ENCODE peak calls at places on chromosomes 11 and 22, in six cellular contexts. O, I, Y, R, A and T are unnamed samples.

GRCh38 chr22:23803001-23803819 is 16.4 kb downstream of the SMARCB1 start:
- DNase-seq in Y (no peak), R (no peak), O (peak), I (no peak), A (no peak), T (no peak)

GRCh38 chr11:2792376-2793250 is 92.8 kb upstream of the KCNQ1OT1 start:
- DNase-seq in I (no peak), R (no peak), O (peak), Y (no peak), A (peak), T (peak)

GRCh38 chr11:3913921-3914320 is 58.5 kb downstream of the STIM1 start:
- DNase-seq in Y (no peak), O (no peak), I (no peak), A (no peak), R (no peak), T (no peak)

GRCh38 chr11:114366331-114367243 is 33.7 kb downstream of the C11orf71 start:
- DNase-seq in Y (peak), R (no peak), A (no peak), O (no peak), I (no peak), T (no peak)

GRCh38 chr11:122102426-122102825 is 13.6 kb downstream of the BLID start:
- DNase-seq in R (no peak), I (no peak), Y (no peak), O (no peak), A (no peak), T (no peak)

GRCh38 chr22:46226577-46226976 is 23.5 kb downstream of the CDPF1 start:
- DNase-seq in R (no peak), O (no peak), Y (no peak), I (no peak), A (no peak), T (no peak)

GRCh38 chr22:47837703-47838102 is 1075.3 kb downstream of the TBC1D22A start:
- DNase-seq in Y (peak), I (no peak), R (no peak), A (peak), O (peak), T (no peak)

GRCh38 chr22:41574847-41575381 is 14.1 kb downstream of the CSDC2 start:
- DNase-seq in R (no peak), O (no peak), I (no peak), Y (no peak), A (no peak), T (no peak)

GRCh38 chr11:44379141-44380008 is 69.4 kb upstream of the ALX4 start:
- DNase-seq in Y (no peak), O (no peak), R (no peak), A (no peak), I (no peak), T (no peak)

GRCh38 chr11:72426758-72427157 is 7.6 kb downstream of the CLPB start:
- DNase-seq in R (no peak), O (no peak), Y (no peak), I (no peak), A (no peak), T (no peak)

GRCh38 chr22:30795118-30795517 is 100.4 kb downstream of the OSBP2 start:
- DNase-seq in O (no peak), I (no peak), A (no peak), R (no peak), Y (no peak), T (no peak)

GRCh38 chr11:43789700-43790443 is 90.8 kb upstream of the ALKBH3 start:
- DNase-seq in I (no peak), A (no peak), R (no peak), Y (peak), O (no peak), T (no peak)

GRCh38 chr22:39574779-39575551 is 4.4 kb downstream of the CACNA1I start:
- DNase-seq in R (no peak), O (no peak), A (peak), Y (peak), I (no peak), T (no peak)

GRCh38 chr11:92136792-92137191 is 87.8 kb upstream of the FAT3 start:
- DNase-seq in Y (no peak), R (no peak), A (no peak), O (peak), I (no peak), T (no peak)

GRCh38 chr11:121595717-121596156 is 143.0 kb upstream of the SORL1-AS1 start:
- DNase-seq in O (no peak), Y (peak), A (no peak), I (no peak), R (peak), T (no peak)

GRCh38 chr11:72739240-72740059 is 12.8 kb downstream of the ARAP1 start:
- DNase-seq in O (no peak), I (no peak), R (no peak), Y (no peak), A (no peak), T (no peak)

GRCh38 chr11:13012037-13012693 is 3.0 kb downstream of the RASSF10 start:
- DNase-seq in A (peak), I (no peak), Y (no peak), O (peak), R (no peak), T (no peak)

GRCh38 chr11:20221546-20221945 is 61.3 kb upstream of the DBX1 start:
- DNase-seq in O (no peak), A (no peak), R (no peak), I (no peak), Y (no peak), T (no peak)

GRCh38 chr11:16946477-16947282 is 67.5 kb downstream of the PLEKHA7 start:
- DNase-seq in Y (no peak), I (no peak), O (no peak), R (no peak), A (no peak), T (no peak)

GRCh38 chr11:11978792-11979486 is 29.5 kb downstream of the DKK3 start:
- DNase-seq in Y (peak), A (no peak), R (no peak), O (peak), I (peak), T (no peak)

GRCh38 chr22:47205562-47205961 is 443.1 kb downstream of the TBC1D22A start:
- DNase-seq in R (no peak), A (no peak), Y (no peak), I (no peak), O (peak), T (no peak)

GRCh38 chr11:102920118-102920684 is 35.3 kb downstream of the MMP13 start:
- DNase-seq in Y (no peak), A (no peak), I (no peak), O (no peak), R (no peak), T (no peak)

GRCh38 chr11:3217751-3218482 is 696 bp downstream of the MRGPRG start:
- DNase-seq in O (peak), A (no peak), I (no peak), Y (no peak), R (no peak), T (no peak)

GRCh38 chr11:26914968-26915367 is 78.9 kb upstream of the FIBIN start:
- DNase-seq in O (no peak), R (no peak), A (no peak), Y (no peak), I (no peak), T (no peak)

DNA sequence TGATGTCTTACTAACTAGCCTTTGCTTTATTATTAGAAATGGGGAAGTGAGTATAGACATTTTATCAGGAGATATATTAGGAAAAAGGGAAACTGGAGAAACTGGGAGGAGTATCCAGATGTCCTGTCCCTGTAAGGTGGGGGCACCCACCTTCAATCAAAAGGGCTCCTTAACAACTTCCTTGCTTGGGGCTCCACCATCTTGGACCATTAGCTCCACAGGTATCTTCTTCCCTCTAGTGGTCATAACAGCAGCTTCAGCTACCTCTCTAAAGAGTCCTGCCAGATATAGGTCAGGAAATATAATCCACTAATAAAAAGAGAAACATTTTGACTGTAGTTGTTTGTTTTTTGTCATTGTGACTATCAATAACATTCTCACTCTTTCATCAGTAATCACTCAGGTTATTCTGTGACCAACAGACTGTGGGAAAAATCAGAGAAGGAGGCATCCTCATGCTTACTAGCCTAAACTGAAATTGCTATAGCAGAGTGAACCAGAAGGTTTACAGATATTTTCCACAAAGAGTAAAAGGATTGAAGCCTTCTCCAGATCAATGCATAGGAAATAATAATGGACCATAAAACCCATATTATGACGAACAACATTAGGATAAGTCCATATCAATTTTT is 10.4 kb downstream of the OR51B4 start:
- DNase-seq in O (no peak), A (peak), R (no peak), I (no peak), Y (peak), T (no peak)
- TF ChIP-seq CTCF in O (peak), A (peak), R (no peak), I (no peak), Y (peak), T (no peak)

GRCh38 chr11:105456950-105457349 is 152.9 kb upstream of the GRIA4 start:
- DNase-seq in O (peak), R (no peak), Y (no peak), A (no peak), I (no peak), T (no peak)
- TF ChIP-seq CTCF in O (peak), R (no peak), Y (peak), A (no peak), I (no peak), T (no peak)

GRCh38 chr11:86669424-86669823 is 3.0 kb downstream of the ME3 start:
- DNase-seq in A (no peak), O (no peak), Y (no peak), R (no peak), I (no peak), T (no peak)

GRCh38 chr11:86673055-86673843 is 833 bp upstream of the ME3 start:
- DNase-seq in A (no peak), I (no peak), O (no peak), Y (no peak), R (no peak), T (no peak)

GRCh38 chr11:86670179-86670578 is 2.2 kb downstream of the ME3 start:
- DNase-seq in R (no peak), Y (no peak), I (no peak), A (no peak), O (no peak), T (no peak)

GRCh38 chr11:86672007-86672621 is at the start of gene ME3:
- DNase-seq in O (peak), A (peak), R (peak), I (peak), Y (peak), T (peak)

DNA sequence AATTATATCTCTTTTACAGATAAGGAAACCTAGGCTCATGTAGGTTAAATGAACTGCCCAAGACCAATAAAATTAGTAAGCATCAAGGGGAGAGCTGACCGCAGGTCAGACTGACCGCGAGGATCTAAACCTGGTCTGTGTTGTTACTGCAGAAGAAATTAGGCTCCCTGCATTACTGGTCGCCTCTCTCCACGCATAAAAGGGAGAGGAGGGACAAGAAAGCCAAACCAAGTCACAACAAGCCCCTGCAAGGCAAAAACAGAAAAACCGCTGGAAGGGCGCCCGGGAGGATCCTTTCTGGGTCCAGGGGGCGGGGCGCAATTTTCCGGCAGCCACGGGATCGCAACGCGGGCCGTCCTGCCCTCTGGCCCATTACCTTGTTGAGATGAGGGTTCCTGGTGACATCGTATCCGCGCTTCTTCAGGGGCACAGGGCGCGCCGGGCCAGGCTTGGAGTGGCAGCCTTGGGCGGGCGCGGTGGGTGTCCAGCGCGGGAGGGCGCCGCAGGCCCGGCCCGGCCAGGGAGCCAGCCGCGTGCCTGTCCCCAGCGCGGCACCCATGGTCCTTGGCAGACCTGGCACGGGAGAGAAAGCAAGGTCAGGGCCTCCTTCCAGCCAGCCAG is 920 bp downstream of the ME3 start:
- DNase-seq in Y (no peak), A (no peak), O (peak), R (no peak), I (no peak), T (peak)
- TF ChIP-seq CTCF in Y (no peak), A (no peak), O (no peak), R (peak), I (no peak), T (no peak)

DNA sequence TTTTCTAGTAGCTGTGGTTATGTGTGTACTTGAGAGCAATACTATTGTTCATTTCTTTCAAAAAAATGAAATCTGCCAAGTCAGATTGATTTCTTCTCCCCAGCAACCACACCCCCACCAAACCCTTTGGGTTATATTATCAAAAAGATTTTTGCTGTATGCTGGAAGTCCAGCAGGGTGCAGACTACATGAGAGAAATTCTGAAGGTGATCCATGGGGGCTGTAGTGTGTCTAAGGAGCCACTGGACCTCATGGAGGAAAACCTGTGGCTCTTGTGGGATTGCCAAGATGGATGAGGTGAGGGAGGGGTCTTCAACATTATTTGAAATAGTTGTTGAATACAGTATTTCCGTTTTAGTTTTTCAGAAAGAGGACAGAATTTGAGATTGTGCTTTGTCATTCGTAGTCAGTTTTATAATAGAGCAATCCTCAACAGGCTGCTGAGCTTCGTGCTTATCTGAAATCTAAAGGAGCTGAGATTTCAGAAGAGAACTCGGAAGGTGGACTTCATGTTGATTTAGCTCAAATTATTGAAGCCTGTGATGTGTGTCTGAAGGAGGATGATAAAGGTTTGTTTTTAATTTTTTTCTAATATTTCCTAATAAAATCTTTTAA is 3.1 kb downstream of the EIF3M start:
- DNase-seq in I (no peak), R (no peak), O (no peak), Y (peak), A (peak), T (no peak)
- TF ChIP-seq CTCF in I (no peak), R (no peak), O (peak), Y (peak), A (no peak), T (no peak)

DNA sequence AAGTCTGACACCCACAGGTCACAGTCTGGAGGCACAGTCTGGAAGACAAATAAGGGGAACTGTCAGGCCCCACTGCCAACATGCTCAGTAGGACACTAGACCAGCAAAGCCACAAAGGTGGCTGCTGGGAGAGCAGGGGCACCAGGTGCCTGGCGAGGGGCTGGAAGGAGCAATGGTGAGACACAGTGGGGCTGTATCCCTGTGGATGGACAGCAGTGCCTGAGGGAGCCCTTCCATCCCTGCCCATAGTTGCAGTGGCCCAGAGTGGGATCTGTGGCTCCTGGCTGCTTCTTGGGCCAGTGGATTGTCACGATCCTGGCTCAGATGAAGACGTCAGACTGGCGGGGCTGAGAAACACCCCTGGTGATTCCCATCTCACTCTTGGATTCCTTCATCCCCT is 154.6 kb downstream of the DSCAML1 start:
- DNase-seq in A (no peak), O (no peak), Y (no peak), R (no peak), I (no peak), T (no peak)
- TF ChIP-seq CTCF in A (no peak), O (no peak), Y (no peak), R (no peak), I (no peak), T (no peak)

DNA sequence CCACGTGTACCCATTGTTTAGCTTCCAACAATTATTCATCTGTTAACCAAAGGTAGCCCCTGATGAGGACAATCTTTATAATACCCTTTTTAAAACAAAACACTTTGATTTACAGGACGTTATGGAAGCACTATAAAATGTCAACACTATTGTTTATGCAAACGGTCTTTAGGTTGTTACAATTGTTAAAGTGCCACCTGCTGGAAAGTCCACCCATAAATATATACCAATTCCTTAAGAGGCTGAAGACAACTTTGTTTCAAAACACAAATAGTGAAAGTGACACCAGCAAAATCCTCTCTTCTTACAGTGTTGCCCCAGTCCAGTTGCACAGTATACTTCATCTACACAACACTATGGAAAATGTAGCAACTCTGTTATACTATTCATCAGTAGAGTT is 68.9 kb upstream of the SLN start:
- DNase-seq in R (no peak), Y (no peak), I (no peak), O (no peak), A (no peak), T (no peak)
- TF ChIP-seq CTCF in R (no peak), Y (peak), I (no peak), O (no peak), A (no peak), T (no peak)